ENCODE peak calls at places on chromosomes 7 and 10, in seven cellular contexts. P is small intestine; Y is GM23248; C is SK-N-SH; F is tibial artery; V is Jurkat, Clone E6-1; B is brain microvascular endothelial cell. G is an unnamed sample.

GRCh38 chr7:144468990-144469732 is 65.7 kb upstream of the NOBOX start:
- DNase-seq in P (no peak), Y (peak), C (no peak), F (no peak), V (no peak), B (peak), G (no peak)

GRCh38 chr10:101262147-101262546 is 32.9 kb upstream of the LBX1 start:
- DNase-seq in P (no peak), Y (no peak), C (no peak), F (no peak), V (no peak), B (no peak), G (no peak)

GRCh38 chr10:87659571-87660483 is at the start of gene PAPSS2:
- DNase-seq in P (peak), Y (peak), C (peak), F (peak), V (no peak), B (peak), G (peak)

GRCh38 chr7:123748171-123748733 is 551 bp downstream of the WASL start:
- DNase-seq in P (peak), Y (peak), C (peak), F (peak), V (no peak), B (peak), G (peak)

GRCh38 chr7:136009488-136010079 is 32.4 kb upstream of the MTPN start:
- DNase-seq in P (peak), Y (peak), C (peak), F (no peak), V (peak), B (peak), G (no peak)

GRCh38 chr10:75622503-75622902 is 191.1 kb downstream of the LRMDA start:
- DNase-seq in P (no peak), Y (no peak), C (no peak), F (no peak), V (no peak), B (no peak), G (no peak)

GRCh38 chr7:107209565-107209964 is 40.8 kb downstream of the HBP1 start:
- DNase-seq in P (no peak), Y (no peak), C (no peak), F (no peak), V (no peak), B (no peak), G (no peak)

GRCh38 chr7:130196476-130196875 is 8.7 kb downstream of the TMEM209 start:
- DNase-seq in P (no peak), Y (no peak), C (no peak), F (no peak), V (no peak), B (no peak), G (no peak)

GRCh38 chr10:47134166-47134565 is 165.8 kb upstream of the GDF10 start:
- DNase-seq in P (no peak), Y (no peak), C (no peak), F (no peak), V (peak), B (no peak), G (no peak)

GRCh38 chr7:8638076-8638475 is 204.7 kb downstream of the NXPH1 start:
- DNase-seq in P (no peak), Y (no peak), C (no peak), F (no peak), V (no peak), B (no peak), G (no peak)

GRCh38 chr7:100613447-100614185 is 1.3 kb downstream of the MOSPD3 start:
- DNase-seq in P (no peak), Y (no peak), C (no peak), F (no peak), V (peak), B (no peak), G (no peak)
- H3K4me3 ChIP-seq in P (no peak), Y (peak), C (peak), F (peak), V (no peak), B (peak), G (peak)

GRCh38 chr7:5469375-5470166 is 45.9 kb upstream of the TNRC18 start:
- DNase-seq in P (no peak), Y (no peak), C (no peak), F (no peak), V (no peak), B (no peak), G (no peak)
- H3K4me3 ChIP-seq in P (no peak), Y (no peak), C (no peak), F (no peak), V (no peak), B (no peak), G (no peak)

DNA sequence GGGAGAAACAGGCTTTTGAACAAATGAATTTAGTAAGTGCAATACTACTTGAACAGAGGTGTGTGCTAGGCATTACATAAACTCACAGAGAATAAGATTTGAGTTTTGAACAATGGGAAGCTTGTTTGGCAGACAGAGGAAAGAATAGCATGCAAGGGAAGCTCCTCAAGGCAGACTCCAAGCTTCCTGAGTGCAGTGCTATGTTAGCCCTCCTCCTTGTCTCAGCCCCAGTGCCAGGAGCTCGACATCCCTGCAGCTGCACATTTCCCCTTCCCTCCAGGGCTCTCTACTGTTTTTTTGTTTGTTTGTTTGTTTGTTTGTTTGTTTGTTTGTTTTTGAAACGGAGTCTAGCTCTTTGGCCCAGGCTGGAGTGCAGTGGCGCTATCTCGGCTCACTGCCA is 237.5 kb downstream of the IPMK start:
- DNase-seq in P (no peak), Y (no peak), C (no peak), F (no peak), V (no peak), B (no peak), G (no peak)
- H3K4me3 ChIP-seq in P (no peak), Y (no peak), C (no peak), F (no peak), V (no peak), B (no peak), G (no peak)

DNA sequence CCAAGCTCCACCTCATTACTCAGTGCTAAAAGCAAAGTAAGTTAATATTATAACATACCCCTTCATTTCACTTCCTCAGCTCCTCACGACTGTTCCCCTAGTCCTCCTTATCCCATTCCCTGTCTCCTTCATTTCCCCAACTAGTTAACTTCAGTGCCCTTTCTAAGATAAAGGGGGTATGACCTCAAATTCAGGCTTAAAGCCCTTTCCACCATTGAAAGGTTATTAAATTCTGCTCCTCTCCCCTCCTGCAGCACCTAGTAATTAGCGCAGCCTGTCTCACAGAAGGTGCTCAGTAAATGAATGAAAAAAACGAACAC is 1.0 kb downstream of the CRPPA start:
- DNase-seq in P (no peak), Y (no peak), C (no peak), F (no peak), V (no peak), B (no peak), G (no peak)
- H3K4me3 ChIP-seq in P (no peak), Y (peak), C (peak), F (peak), V (no peak), B (peak), G (peak)

DNA sequence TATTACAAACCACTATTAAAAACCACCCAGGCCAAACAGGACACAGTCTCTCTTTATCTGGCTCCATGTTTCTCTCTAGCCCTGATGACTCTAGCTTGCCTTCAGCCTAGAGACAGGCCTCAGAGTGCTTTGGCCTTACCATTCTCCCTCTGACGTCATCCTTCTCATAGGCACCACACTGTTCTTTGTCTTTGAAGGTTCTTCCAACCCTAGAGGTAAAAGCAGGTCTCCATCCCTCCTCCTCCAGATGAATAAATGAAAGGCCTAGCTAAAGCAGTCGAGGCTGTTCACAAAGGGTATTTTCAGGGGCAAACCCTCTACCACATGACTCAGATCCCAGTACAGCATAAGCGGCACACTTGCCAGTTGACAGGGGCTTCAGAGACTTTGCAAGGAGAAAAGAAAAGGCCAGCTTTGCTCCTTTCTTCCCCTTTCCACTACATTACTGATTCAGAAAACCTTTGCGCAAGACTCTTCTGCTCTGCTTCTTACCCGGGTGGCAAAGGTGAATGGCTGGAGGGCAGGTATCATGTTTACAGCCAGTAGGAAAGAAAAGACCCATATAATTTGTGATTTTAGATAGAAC is 14.8 kb downstream of the NFE2L3 start:
- DNase-seq in P (peak), Y (no peak), C (no peak), F (no peak), V (no peak), B (no peak), G (no peak)
- H3K4me3 ChIP-seq in P (no peak), Y (no peak), C (no peak), F (no peak), V (no peak), B (no peak), G (no peak)

DNA sequence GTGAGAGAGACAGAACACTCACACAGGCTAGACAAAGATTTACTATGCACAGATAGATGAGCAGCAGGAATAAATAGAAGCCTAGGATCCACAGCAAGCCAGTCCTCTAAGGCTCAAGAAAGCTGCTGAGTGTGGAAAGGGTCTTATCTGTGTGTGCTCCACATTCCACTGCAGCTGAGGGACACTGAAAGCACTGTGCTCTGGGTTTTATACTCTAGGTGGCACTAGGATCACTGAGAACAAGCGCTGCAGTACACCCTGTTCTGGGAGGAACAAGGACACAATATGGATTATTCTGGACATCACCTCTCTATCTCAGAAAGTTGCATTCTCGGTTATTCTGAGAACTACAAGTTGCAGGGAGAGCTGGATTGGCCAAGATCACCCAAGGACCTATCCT is 4.9 kb upstream of the KLHL7 start:
- DNase-seq in P (peak), Y (no peak), C (no peak), F (no peak), V (no peak), B (no peak), G (no peak)
- H3K4me3 ChIP-seq in P (no peak), Y (no peak), C (no peak), F (no peak), V (no peak), B (no peak), G (no peak)

DNA sequence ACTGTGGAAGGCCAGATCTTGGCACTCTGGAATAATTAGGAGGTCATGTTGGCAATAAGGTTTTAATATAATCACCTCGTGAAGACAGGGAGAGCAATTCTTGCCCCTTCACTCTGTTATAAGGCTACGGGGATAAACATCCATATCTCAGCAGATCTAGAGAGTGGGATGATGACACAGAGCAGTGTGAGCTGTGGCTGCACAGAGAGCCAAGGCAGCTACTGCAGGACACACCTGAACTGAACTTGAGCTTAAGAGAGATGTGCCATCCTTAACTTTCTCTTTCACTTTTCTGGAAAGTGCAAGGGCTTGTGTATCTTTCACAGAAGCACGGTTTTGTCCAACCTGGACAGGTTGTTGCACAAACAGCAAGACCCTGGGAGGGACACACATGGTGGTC is 174.7 kb downstream of the GATA3 start:
- DNase-seq in P (no peak), Y (no peak), C (no peak), F (no peak), V (no peak), B (no peak), G (no peak)
- H3K4me3 ChIP-seq in P (no peak), Y (no peak), C (no peak), F (no peak), V (no peak), B (no peak), G (no peak)

GRCh38 chr7:128932862-128933821 is 4.6 kb upstream of the IRF5 start:
- DNase-seq in P (peak), Y (no peak), C (no peak), F (no peak), V (peak), B (no peak), G (peak)
- H3K4me3 ChIP-seq in P (no peak), Y (no peak), C (no peak), F (no peak), V (no peak), B (no peak), G (no peak)

DNA sequence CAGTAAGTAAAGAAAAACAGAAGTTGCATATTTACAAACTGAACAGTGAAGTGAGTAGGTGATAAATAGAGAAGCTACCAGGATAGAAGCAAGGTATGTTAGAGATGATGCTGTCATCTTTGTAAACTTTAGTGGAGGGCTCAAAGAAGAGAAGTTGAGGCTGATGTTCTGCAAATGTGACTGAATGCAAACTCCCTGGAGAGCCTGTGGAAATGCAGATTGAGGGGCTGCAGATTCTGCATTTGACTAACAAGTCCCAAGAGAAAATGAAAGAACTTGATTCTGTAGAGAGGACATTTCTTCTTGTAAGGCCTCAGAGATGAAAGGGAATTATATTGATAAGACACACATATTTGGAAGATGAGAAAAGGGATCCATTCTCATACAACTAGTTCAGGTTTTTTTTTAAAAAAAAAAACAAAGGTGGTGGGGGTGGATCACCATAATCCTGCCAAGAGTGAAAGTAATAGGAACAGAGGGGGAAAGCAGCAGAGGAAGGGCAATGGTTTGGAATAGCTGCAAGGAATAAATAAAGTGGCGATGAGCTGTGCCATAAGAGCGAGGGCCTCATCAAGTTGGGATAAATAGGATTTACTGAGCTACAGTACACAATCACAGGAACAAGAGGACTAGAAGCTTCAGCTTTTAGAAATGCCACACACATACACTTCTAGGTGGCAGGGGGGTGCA is 778.4 kb downstream of the NRG3 start:
- DNase-seq in P (no peak), Y (no peak), C (no peak), F (no peak), V (no peak), B (no peak), G (no peak)
- H3K4me3 ChIP-seq in P (no peak), Y (no peak), C (no peak), F (no peak), V (no peak), B (no peak), G (no peak)

DNA sequence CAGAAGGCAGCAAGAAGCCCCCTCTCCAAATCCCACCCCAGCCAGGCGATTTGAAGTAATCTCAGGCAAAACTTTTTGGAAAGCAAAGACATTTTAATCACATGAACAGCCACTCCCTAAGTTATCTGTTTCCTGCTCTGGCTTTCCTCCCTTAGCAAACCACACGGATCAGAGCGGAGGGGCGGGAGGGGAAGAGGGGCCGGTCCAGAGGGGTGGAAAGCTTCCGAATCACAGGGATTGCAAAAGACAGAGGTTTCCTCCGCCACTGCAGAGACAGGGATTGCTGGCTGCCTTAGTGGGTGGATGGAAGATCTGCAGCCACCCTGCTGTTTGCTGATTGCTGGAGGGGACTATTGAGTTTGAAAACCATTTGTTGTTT is 41.2 kb downstream of the ZCCHC24 start:
- DNase-seq in P (no peak), Y (peak), C (no peak), F (peak), V (no peak), B (no peak), G (peak)
- H3K4me3 ChIP-seq in P (no peak), Y (peak), C (no peak), F (no peak), V (no peak), B (no peak), G (no peak)